ENCODE peak calls at places on chromosomes 7 and 10, in ten cellular contexts. R, N, I, Y, E, G, B, U, L and S are unnamed samples.

GRCh38 chr7:28130277-28130676 is 50.3 kb downstream of the JAZF1 start:
- DNase-seq in U (no peak), E (no peak), G (no peak), Y (peak), N (no peak), R (peak), B (no peak), L (no peak), I (no peak), S (no peak)

GRCh38 chr10:79346388-79347225 is 662 bp upstream of the PPIF start:
- DNase-seq in R (no peak), B (peak), U (no peak), G (no peak), E (no peak), L (no peak), Y (no peak), I (peak), N (no peak), S (no peak)

GRCh38 chr10:79444243-79445119 is 943 bp downstream of the ZCCHC24 start:
- DNase-seq in L (peak), E (peak), B (peak), U (no peak), R (peak), Y (no peak), N (peak), I (peak), G (peak), S (no peak)

GRCh38 chr10:78952018-78952417 is 116.7 kb upstream of the ZMIZ1 start:
- DNase-seq in G (no peak), R (no peak), L (no peak), U (no peak), B (no peak), Y (no peak), N (no peak), E (no peak), I (no peak), S (no peak)

GRCh38 chr10:104581884-104582603 is 59.0 kb upstream of the SORCS3 start:
- DNase-seq in B (no peak), I (no peak), L (no peak), G (no peak), R (peak), Y (peak), U (no peak), N (no peak), E (no peak), S (no peak)

GRCh38 chr7:30186725-30187124 is 51.9 kb downstream of the MTURN start:
- DNase-seq in Y (no peak), U (no peak), E (no peak), G (no peak), I (no peak), B (no peak), L (no peak), R (no peak), N (no peak), S (no peak)

GRCh38 chr10:119368581-119368980 is 161.2 kb downstream of the GRK5 start:
- DNase-seq in B (no peak), L (no peak), I (no peak), N (peak), G (no peak), Y (no peak), U (no peak), R (no peak), E (no peak), S (no peak)

GRCh38 chr7:24733414-24734060 is 23.7 kb downstream of the GSDME start:
- DNase-seq in B (no peak), Y (no peak), E (no peak), N (no peak), U (no peak), R (no peak), L (no peak), I (no peak), G (no peak), S (no peak)

GRCh38 chr10:182441-183201 is 47.4 kb downstream of the ZMYND11 start:
- DNase-seq in N (no peak), L (no peak), B (no peak), E (no peak), R (peak), U (no peak), I (no peak), G (no peak), Y (peak), S (no peak)

GRCh38 chr7:151802469-151802846 is 74.5 kb downstream of the PRKAG2 start:
- DNase-seq in G (no peak), R (no peak), Y (no peak), B (no peak), U (no peak), N (no peak), I (peak), E (no peak), L (no peak), S (no peak)

GRCh38 chr7:54339074-54339473 is 203.1 kb upstream of the VSTM2A start:
- DNase-seq in I (no peak), Y (no peak), N (peak), R (no peak), E (no peak), U (no peak), L (no peak), G (no peak), B (no peak), S (no peak)